ENCODE peak calls at places on chromosomes 16 and 17, in seven cellular contexts. One of them, this sample, is unnamed.
A peak's percentile ranks its signal among the peaks of the same experiment; 100 is the strongest.

GRCh38 chr16:84284168-84284722 is 10.4 kb upstream of the WFDC1 start:
- DNase-seq in K562: peak; percentile 35
- DNase-seq in SK-N-SH: peak; percentile 70
- DNase-seq in HCT116: no peak
- DNase-seq in GM12878: no peak
- DNase-seq in H1: peak; percentile 77
- DNase-seq in HepG2: peak; percentile 48
- DNase-seq in this sample: no peak

GRCh38 chr17:64262125-64262421 is 987 bp downstream of the TEX2 start:
- DNase-seq in K562: no peak
- DNase-seq in SK-N-SH: no peak
- DNase-seq in HCT116: no peak
- DNase-seq in GM12878: no peak
- DNase-seq in H1: no peak
- DNase-seq in HepG2: peak; percentile 41
- DNase-seq in this sample: no peak

GRCh38 chr17:43958953-43959352 is 5.2 kb upstream of the PYY start:
- DNase-seq in K562: no peak
- DNase-seq in SK-N-SH: no peak
- DNase-seq in HCT116: no peak
- DNase-seq in GM12878: no peak
- DNase-seq in H1: no peak
- DNase-seq in HepG2: no peak
- DNase-seq in this sample: no peak

GRCh38 chr17:61806941-61807340 is 56.4 kb downstream of the BRIP1 start:
- DNase-seq in K562: no peak
- DNase-seq in SK-N-SH: no peak
- DNase-seq in HCT116: no peak
- DNase-seq in GM12878: no peak
- DNase-seq in H1: no peak
- DNase-seq in HepG2: no peak
- DNase-seq in this sample: no peak

GRCh38 chr16:67029249-67030096 is 524 bp downstream of the CBFB start:
- DNase-seq in K562: peak; percentile 64
- DNase-seq in SK-N-SH: peak; percentile 75
- DNase-seq in HCT116: no peak
- DNase-seq in GM12878: no peak
- DNase-seq in H1: peak; percentile 62
- DNase-seq in HepG2: no peak
- DNase-seq in this sample: peak; percentile 45

GRCh38 chr17:3976675-3977171 is 12.5 kb upstream of the ATP2A3 start:
- DNase-seq in K562: no peak
- DNase-seq in SK-N-SH: peak; percentile 26
- DNase-seq in HCT116: no peak
- DNase-seq in GM12878: no peak
- DNase-seq in H1: no peak
- DNase-seq in HepG2: no peak
- DNase-seq in this sample: peak; percentile 67

GRCh38 chr17:72249441-72249840 is 128.6 kb downstream of the SOX9 start:
- DNase-seq in K562: no peak
- DNase-seq in SK-N-SH: no peak
- DNase-seq in HCT116: no peak
- DNase-seq in GM12878: no peak
- DNase-seq in H1: no peak
- DNase-seq in HepG2: no peak
- DNase-seq in this sample: no peak

GRCh38 chr16:54647216-54647615 is 283.4 kb upstream of the IRX5 start:
- DNase-seq in K562: no peak
- DNase-seq in SK-N-SH: no peak
- DNase-seq in HCT116: no peak
- DNase-seq in GM12878: no peak
- DNase-seq in H1: no peak
- DNase-seq in HepG2: no peak
- DNase-seq in this sample: peak; percentile 68

GRCh38 chr16:3737181-3737580 is 19.9 kb upstream of the TRAP1 start:
- DNase-seq in K562: no peak
- DNase-seq in SK-N-SH: no peak
- DNase-seq in HCT116: no peak
- DNase-seq in GM12878: no peak
- DNase-seq in H1: no peak
- DNase-seq in HepG2: no peak
- DNase-seq in this sample: no peak

GRCh38 chr16:23334421-23334853 is 32.3 kb downstream of the SCNN1B start:
- DNase-seq in K562: no peak
- DNase-seq in SK-N-SH: no peak
- DNase-seq in HCT116: no peak
- DNase-seq in GM12878: peak; percentile 93
- DNase-seq in H1: no peak
- DNase-seq in HepG2: no peak
- DNase-seq in this sample: no peak

GRCh38 chr16:85846461-85846860 is 47.0 kb downstream of the COX4I1 start:
- DNase-seq in K562: no peak
- DNase-seq in SK-N-SH: no peak
- DNase-seq in HCT116: no peak
- DNase-seq in GM12878: no peak
- DNase-seq in H1: no peak
- DNase-seq in HepG2: no peak
- DNase-seq in this sample: no peak

GRCh38 chr16:85686912-85687591 is 1.7 kb downstream of the GINS2 start:
- DNase-seq in K562: peak; percentile 69
- DNase-seq in SK-N-SH: no peak
- DNase-seq in HCT116: no peak
- DNase-seq in GM12878: no peak
- DNase-seq in H1: no peak
- DNase-seq in HepG2: no peak
- DNase-seq in this sample: no peak

GRCh38 chr17:8376302-8377067 is at the start of gene KRABD2:
- DNase-seq in K562: peak; percentile 83
- DNase-seq in SK-N-SH: peak; percentile 98
- DNase-seq in HCT116: peak; percentile 76
- DNase-seq in GM12878: peak; percentile 38
- DNase-seq in H1: peak; percentile 95
- DNase-seq in HepG2: peak; percentile 87
- DNase-seq in this sample: peak; percentile 80

GRCh38 chr17:64146418-64147109 is 16.6 kb upstream of the ERN1 start:
- DNase-seq in K562: peak; percentile 69
- DNase-seq in SK-N-SH: peak; percentile 73
- DNase-seq in HCT116: no peak
- DNase-seq in GM12878: no peak
- DNase-seq in H1: peak; percentile 52
- DNase-seq in HepG2: peak; percentile 52
- DNase-seq in this sample: peak; percentile 79

GRCh38 chr17:37640016-37640415 is 3.2 kb downstream of the DDX52 start:
- DNase-seq in K562: no peak
- DNase-seq in SK-N-SH: no peak
- DNase-seq in HCT116: no peak
- DNase-seq in GM12878: no peak
- DNase-seq in H1: no peak
- DNase-seq in HepG2: no peak
- DNase-seq in this sample: no peak

GRCh38 chr17:81635973-81636504 is 873 bp downstream of the NPLOC4 start:
- DNase-seq in K562: no peak
- DNase-seq in SK-N-SH: no peak
- DNase-seq in HCT116: no peak
- DNase-seq in GM12878: no peak
- DNase-seq in H1: no peak
- DNase-seq in HepG2: no peak
- DNase-seq in this sample: no peak

GRCh38 chr17:10875984-10876555 is 38.2 kb upstream of the PIRT start:
- DNase-seq in K562: peak; percentile 47
- DNase-seq in SK-N-SH: peak; percentile 58
- DNase-seq in HCT116: peak; percentile 36
- DNase-seq in GM12878: no peak
- DNase-seq in H1: peak; percentile 88
- DNase-seq in HepG2: peak; percentile 40
- DNase-seq in this sample: peak; percentile 9

GRCh38 chr16:85393674-85394510 is 219.2 kb upstream of the GSE1 start:
- DNase-seq in K562: peak; percentile 93
- DNase-seq in SK-N-SH: peak; percentile 90
- DNase-seq in HCT116: no peak
- DNase-seq in GM12878: no peak
- DNase-seq in H1: peak; percentile 97
- DNase-seq in HepG2: no peak
- DNase-seq in this sample: peak; percentile 85

GRCh38 chr17:5585814-5586558 is 1.7 kb upstream of the NLRP1 start:
- DNase-seq in K562: peak; percentile 5
- DNase-seq in SK-N-SH: no peak
- DNase-seq in HCT116: no peak
- DNase-seq in GM12878: peak; percentile 51
- DNase-seq in H1: no peak
- DNase-seq in HepG2: no peak
- DNase-seq in this sample: no peak
- TF ChIP-seq JUND in K562: no peak
- TF ChIP-seq JUND in SK-N-SH: no peak
- TF ChIP-seq JUND in HCT116: no peak
- TF ChIP-seq JUND in GM12878: no peak
- TF ChIP-seq JUND in H1: no peak
- TF ChIP-seq JUND in HepG2: no peak
- TF ChIP-seq JUND in this sample: no peak

GRCh38 chr16:88455610-88456355 is 2.7 kb downstream of the ZFPM1 start:
- DNase-seq in K562: peak; percentile 64
- DNase-seq in SK-N-SH: peak; percentile 63
- DNase-seq in HCT116: peak; percentile 56
- DNase-seq in GM12878: peak; percentile 81
- DNase-seq in H1: peak; percentile 67
- DNase-seq in HepG2: peak; percentile 57
- DNase-seq in this sample: peak; percentile 46

GRCh38 chr16:88453217-88453531 is at the start of gene ZFPM1:
- DNase-seq in K562: no peak
- DNase-seq in SK-N-SH: no peak
- DNase-seq in HCT116: no peak
- DNase-seq in GM12878: no peak
- DNase-seq in H1: no peak
- DNase-seq in HepG2: no peak
- DNase-seq in this sample: no peak

GRCh38 chr16:88452485-88453216 is 429 bp upstream of the ZFPM1 start:
- DNase-seq in K562: peak; percentile 96
- DNase-seq in SK-N-SH: peak; percentile 98
- DNase-seq in HCT116: peak; percentile 92
- DNase-seq in GM12878: peak; percentile 67
- DNase-seq in H1: peak; percentile 99
- DNase-seq in HepG2: peak; percentile 92
- DNase-seq in this sample: peak; percentile 97

GRCh38 chr16:88453621-88454314 is 688 bp downstream of the ZFPM1 start:
- DNase-seq in K562: peak; percentile 61
- DNase-seq in SK-N-SH: peak; percentile 65
- DNase-seq in HCT116: no peak
- DNase-seq in GM12878: no peak
- DNase-seq in H1: no peak
- DNase-seq in HepG2: no peak
- DNase-seq in this sample: no peak

DNA sequence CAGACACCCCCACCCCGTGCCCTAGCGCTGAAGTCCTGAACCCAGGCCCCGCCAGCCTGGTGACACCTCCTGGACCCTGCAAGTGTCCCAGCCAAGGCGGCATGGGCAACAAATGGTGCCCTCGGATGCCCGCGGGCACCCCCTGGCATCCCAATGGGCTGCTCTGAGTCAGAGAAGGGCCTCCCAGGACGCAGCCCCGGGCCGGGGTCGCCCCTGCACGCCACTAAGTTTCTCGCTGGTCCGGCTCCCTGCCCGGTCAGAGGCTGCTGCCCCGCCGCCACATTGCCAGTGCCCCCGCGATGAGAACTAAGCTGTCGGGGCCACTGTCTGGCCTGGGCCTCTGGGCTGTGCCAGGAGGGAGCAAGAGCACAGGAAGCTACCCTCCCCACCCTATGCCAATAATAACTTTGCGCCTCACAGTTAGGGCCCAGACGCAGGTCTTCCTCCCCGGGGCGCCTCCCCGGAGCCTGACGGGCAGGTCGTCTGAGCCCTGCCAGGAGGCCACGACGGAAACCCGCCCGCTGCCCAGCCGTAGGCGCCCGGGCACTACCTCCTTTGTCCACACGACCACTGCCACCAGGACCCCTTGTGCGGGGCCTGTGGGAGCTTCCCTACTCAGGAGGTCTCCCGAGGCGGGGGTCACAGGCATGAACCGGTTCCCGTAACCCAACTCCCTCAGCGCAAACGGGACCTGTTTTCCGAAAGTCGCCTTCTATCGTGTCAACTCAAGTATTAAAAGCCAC is 1.4 kb downstream of the ZFPM1 start:
- DNase-seq in K562: no peak
- DNase-seq in SK-N-SH: peak; percentile 72
- DNase-seq in HCT116: no peak
- DNase-seq in GM12878: no peak
- DNase-seq in H1: peak; percentile 61
- DNase-seq in HepG2: no peak
- DNase-seq in this sample: peak; percentile 68
- TF ChIP-seq JUND in K562: no peak
- TF ChIP-seq JUND in SK-N-SH: no peak
- TF ChIP-seq JUND in HCT116: no peak
- TF ChIP-seq JUND in GM12878: no peak
- TF ChIP-seq JUND in H1: no peak
- TF ChIP-seq JUND in HepG2: no peak
- TF ChIP-seq JUND in this sample: no peak

DNA sequence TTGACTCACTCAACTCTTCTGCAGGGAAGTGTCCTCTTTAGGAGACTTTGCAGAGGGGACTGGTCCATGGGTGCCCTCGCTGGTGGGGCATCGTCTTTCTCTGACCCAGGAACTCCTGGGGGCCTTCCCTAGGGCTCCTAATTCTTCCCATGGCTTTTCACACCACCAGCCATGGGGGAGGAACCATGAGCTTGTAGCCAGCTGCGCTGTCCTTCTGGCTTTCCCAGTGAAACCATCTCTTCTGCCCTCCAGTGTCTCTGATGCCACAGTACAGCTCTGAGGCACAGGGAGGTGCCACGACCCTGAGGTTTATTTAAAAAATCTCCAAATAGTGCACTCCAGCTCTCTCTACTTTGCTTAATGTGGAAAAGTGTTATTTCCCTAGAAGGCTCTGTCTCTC is 78.6 kb downstream of the SDR42E1 start:
- DNase-seq in K562: no peak
- DNase-seq in SK-N-SH: no peak
- DNase-seq in HCT116: no peak
- DNase-seq in GM12878: no peak
- DNase-seq in H1: peak; percentile 44
- DNase-seq in HepG2: no peak
- DNase-seq in this sample: no peak
- TF ChIP-seq JUND in K562: no peak
- TF ChIP-seq JUND in SK-N-SH: no peak
- TF ChIP-seq JUND in HCT116: no peak
- TF ChIP-seq JUND in GM12878: no peak
- TF ChIP-seq JUND in H1: no peak
- TF ChIP-seq JUND in HepG2: no peak
- TF ChIP-seq JUND in this sample: no peak

DNA sequence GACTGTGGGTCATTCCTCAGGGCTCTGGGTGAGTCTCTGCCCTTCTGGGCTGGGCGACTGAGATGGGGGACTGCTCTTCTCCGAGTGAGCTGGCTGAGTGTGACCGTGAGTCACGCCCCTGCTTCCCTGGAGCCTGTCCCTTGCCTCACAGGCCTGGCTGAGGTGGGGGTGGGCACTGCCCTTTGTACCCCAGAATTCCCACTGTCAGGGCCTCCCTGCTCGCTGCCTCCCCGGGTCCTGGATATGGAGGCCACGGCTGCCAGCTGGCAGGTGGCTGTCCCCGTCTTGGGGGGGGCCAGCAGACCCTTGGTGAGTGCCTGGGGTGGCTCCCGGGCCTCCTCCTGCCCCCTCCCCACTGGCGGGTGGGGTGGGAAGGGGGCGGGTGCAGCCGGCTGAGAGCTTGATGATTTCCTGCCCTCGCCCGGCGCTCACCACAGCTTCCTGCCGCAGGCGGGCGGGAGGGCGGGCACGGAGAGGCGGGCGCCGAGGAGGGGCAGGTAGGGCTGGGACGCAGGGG is at the start of gene LAT:
- DNase-seq in K562: no peak
- DNase-seq in SK-N-SH: no peak
- DNase-seq in HCT116: no peak
- DNase-seq in GM12878: no peak
- DNase-seq in H1: no peak
- DNase-seq in HepG2: no peak
- DNase-seq in this sample: no peak
- TF ChIP-seq JUND in K562: no peak
- TF ChIP-seq JUND in SK-N-SH: no peak
- TF ChIP-seq JUND in HCT116: no peak
- TF ChIP-seq JUND in GM12878: no peak
- TF ChIP-seq JUND in H1: no peak
- TF ChIP-seq JUND in HepG2: no peak
- TF ChIP-seq JUND in this sample: no peak

This sample was measured in T47D.